ENCODE peak calls at places on chromosome X, in four cellular contexts. P, G, F and I are unnamed samples.

GRCh38 chrX:43970528-43970927 is 2.7 kb downstream of the NDP start:
- DNase-seq in P (no peak), G (peak; percentile 43), F (no peak), I (peak; percentile 57)

GRCh38 chrX:152988536-152989291 is 5.2 kb downstream of the PNMA5 start:
- DNase-seq in P (no peak), G (no peak), F (no peak), I (no peak)

GRCh38 chrX:106862972-106863688 is 40.0 kb downstream of the RIPPLY1 start:
- DNase-seq in P (no peak), G (peak; percentile 24), F (no peak), I (peak; percentile 61)

GRCh38 chrX:150967786-150968185 is 15.3 kb upstream of the HMGB3 start:
- DNase-seq in P (no peak), G (no peak), F (no peak), I (no peak)

GRCh38 chrX:15737957-15738685 is at the start of gene CA5B:
- DNase-seq in P (peak; percentile 95), G (peak; percentile 96), F (peak; percentile 99), I (peak; percentile 94)

GRCh38 chrX:129726307-129727111 is 12.3 kb upstream of the XPNPEP2 start:
- DNase-seq in P (no peak), G (peak; percentile 34), F (no peak), I (peak; percentile 82)

GRCh38 chrX:9825129-9825865 is 39.1 kb downstream of the SHROOM2 start:
- DNase-seq in P (no peak), G (no peak), F (no peak), I (no peak)

GRCh38 chrX:9373789-9374188 is 91.1 kb upstream of the TBL1X start:
- DNase-seq in P (no peak), G (no peak), F (no peak), I (no peak)

GRCh38 chrX:17744896-17745523 is 7.7 kb downstream of the SCML1 start:
- DNase-seq in P (no peak), G (no peak), F (no peak), I (peak; percentile 39)

GRCh38 chrX:121028419-121028818 is 19.0 kb upstream of the GLUD2 start:
- DNase-seq in P (no peak), G (no peak), F (no peak), I (no peak)

GRCh38 chrX:68822641-68823410 is 6.0 kb upstream of the EFNB1 start:
- DNase-seq in P (no peak), G (no peak), F (peak; percentile 85), I (peak; percentile 67)

GRCh38 chrX:19174401-19175025 is 52.2 kb upstream of the ADGRG2 start:
- DNase-seq in P (no peak), G (peak; percentile 71), F (no peak), I (peak; percentile 91)

GRCh38 chrX:1387141-1387776 is 4.7 kb downstream of the SLC25A6 start:
- DNase-seq in P (no peak), G (no peak), F (no peak), I (no peak)

GRCh38 chrX:19535481-19535880 is 20.2 kb upstream of the MAP3K15 start:
- DNase-seq in P (no peak), G (no peak), F (no peak), I (peak; percentile 43)

GRCh38 chrX:43703211-43703791 is 47.2 kb downstream of the MAOA start:
- DNase-seq in P (no peak), G (no peak), F (no peak), I (peak; percentile 81)

GRCh38 chrX:2614911-2615310 is 76.2 kb upstream of the CD99 start:
- DNase-seq in P (no peak), G (peak; percentile 43), F (no peak), I (peak; percentile 35)

GRCh38 chrX:39152106-39152649 is 350.9 kb downstream of the MID1IP1 start:
- DNase-seq in P (no peak), G (no peak), F (no peak), I (peak; percentile 33)

GRCh38 chrX:84168574-84168973 is 19.4 kb downstream of the RPS6KA6 start:
- DNase-seq in P (no peak), G (no peak), F (no peak), I (peak; percentile 53)

GRCh38 chrX:48509619-48510018 is 827 bp downstream of the PORCN start:
- DNase-seq in P (no peak), G (no peak), F (no peak), I (no peak)

GRCh38 chrX:17544831-17545230 is 169.8 kb downstream of the NHS start:
- DNase-seq in P (no peak), G (no peak), F (no peak), I (no peak)

GRCh38 chrX:100673397-100673953 is 29.5 kb downstream of the SRPX2 start:
- DNase-seq in P (no peak), G (peak; percentile 20), F (no peak), I (peak; percentile 34)

GRCh38 chrX:34849371-34849770 is 93.2 kb upstream of the FAM47B start:
- DNase-seq in P (no peak), G (peak; percentile 26), F (no peak), I (peak; percentile 26)

GRCh38 chrX:8868906-8869305 is 67.7 kb upstream of the FAM9A start:
- DNase-seq in P (no peak), G (peak; percentile 5), F (no peak), I (peak; percentile 57)

GRCh38 chrX:118360429-118361125 is 14.7 kb downstream of the WDR44 start:
- DNase-seq in P (no peak), G (peak; percentile 61), F (no peak), I (peak; percentile 31)

GRCh38 chrX:17412692-17413091 is 37.7 kb downstream of the NHS start:
- DNase-seq in P (no peak), G (peak; percentile 86), F (no peak), I (peak; percentile 94)

DNA sequence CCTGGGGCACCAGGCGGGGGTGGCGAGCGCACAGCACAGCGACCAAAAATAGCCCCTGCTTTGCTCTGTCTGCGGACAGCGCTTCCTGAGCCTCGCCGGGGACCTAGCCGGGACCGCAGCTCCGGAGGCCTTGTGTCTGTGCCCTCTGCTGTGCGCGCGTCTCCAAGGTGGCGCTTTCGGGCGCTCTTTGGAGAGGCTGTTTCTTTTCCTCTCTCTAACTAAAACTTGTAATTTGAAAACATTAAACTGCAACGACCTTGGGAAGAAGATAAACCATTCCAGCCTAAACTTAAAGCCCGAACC is 3.4 kb downstream of the ARX start:
- DNase-seq in P (no peak), G (no peak), F (no peak), I (no peak)
- TF ChIP-seq CTCF in P (no peak), G (no peak), F (no peak), I (no peak)

DNA sequence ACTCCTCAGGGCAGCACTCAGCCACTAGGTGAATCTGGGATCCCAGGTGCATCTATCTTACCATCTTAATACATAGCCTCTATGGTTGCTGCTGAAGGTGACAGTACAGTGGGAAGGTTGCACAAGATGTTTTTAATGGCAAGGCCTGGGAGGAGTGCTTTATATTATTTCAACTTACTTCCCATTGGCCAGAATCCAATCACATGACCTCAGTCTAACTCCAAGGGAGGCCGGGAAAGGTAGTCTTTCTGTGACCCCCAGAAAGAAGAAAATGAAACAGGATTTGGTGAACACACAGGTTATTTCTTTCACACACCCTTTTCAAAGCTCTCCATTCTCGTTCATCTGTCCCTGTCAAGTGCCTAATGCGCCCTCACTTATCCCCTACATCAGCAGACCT is 189.1 kb upstream of the ATP6AP2 start:
- DNase-seq in P (no peak), G (no peak), F (no peak), I (no peak)
- TF ChIP-seq CTCF in P (no peak), G (no peak), F (no peak), I (no peak)

DNA sequence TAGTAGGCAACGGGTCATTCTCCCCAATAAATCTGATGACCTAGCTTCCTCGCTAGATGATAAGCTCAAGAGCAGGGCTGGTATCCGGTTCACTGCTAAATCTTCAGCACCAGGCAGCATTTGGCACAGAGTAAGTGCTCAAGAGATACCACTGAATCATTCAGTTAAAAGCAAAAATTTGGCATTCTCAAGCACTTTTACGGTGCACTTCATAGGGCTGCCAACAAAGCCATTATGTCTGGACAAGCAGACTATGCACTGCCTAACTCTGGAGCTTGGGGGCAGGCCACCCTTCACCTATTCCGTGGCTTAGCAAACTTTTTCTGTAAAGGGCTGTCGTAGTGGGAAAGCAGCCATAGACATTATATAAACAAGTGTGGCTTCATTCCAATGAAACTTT is 23.8 kb upstream of the CXorf38 start:
- DNase-seq in P (no peak), G (no peak), F (no peak), I (no peak)
- TF ChIP-seq CTCF in P (no peak), G (no peak), F (no peak), I (no peak)

GRCh38 chrX:54824195-54824594 is 16.6 kb downstream of the MAGED2 start:
- DNase-seq in P (no peak), G (no peak), F (no peak), I (peak; percentile 8)

GRCh38 chrX:54824722-54825121 is 17.2 kb downstream of the MAGED2 start:
- DNase-seq in P (no peak), G (no peak), F (no peak), I (no peak)

GRCh38 chrX:54826598-54826997 is 19.1 kb downstream of the MAGED2 start:
- DNase-seq in P (no peak), G (no peak), F (no peak), I (no peak)

GRCh38 chrX:54821310-54821709 is 13.8 kb downstream of the MAGED2 start:
- DNase-seq in P (no peak), G (no peak), F (peak; percentile 64), I (no peak)

GRCh38 chrX:54825716-54826428 is 18.3 kb downstream of the MAGED2 start:
- DNase-seq in P (peak; percentile 24), G (peak; percentile 65), F (no peak), I (peak; percentile 41)
- TF ChIP-seq CTCF in P (peak; percentile 30), G (no peak), F (no peak), I (peak; percentile 34)

GRCh38 chrX:79413009-79413408 is 45.9 kb upstream of the ITM2A start:
- DNase-seq in P (no peak), G (peak; percentile 7), F (no peak), I (peak; percentile 39)
- TF ChIP-seq CTCF in P (peak; percentile 54), G (peak; percentile 39), F (no peak), I (peak; percentile 62)

GRCh38 chrX:115957862-115958490 is 212.6 kb upstream of the AGTR2 start:
- DNase-seq in P (no peak), G (no peak), F (no peak), I (peak; percentile 62)

GRCh38 chrX:115960440-115961084 is 210.0 kb upstream of the AGTR2 start:
- DNase-seq in P (no peak), G (peak; percentile 65), F (no peak), I (peak; percentile 25)

DNA sequence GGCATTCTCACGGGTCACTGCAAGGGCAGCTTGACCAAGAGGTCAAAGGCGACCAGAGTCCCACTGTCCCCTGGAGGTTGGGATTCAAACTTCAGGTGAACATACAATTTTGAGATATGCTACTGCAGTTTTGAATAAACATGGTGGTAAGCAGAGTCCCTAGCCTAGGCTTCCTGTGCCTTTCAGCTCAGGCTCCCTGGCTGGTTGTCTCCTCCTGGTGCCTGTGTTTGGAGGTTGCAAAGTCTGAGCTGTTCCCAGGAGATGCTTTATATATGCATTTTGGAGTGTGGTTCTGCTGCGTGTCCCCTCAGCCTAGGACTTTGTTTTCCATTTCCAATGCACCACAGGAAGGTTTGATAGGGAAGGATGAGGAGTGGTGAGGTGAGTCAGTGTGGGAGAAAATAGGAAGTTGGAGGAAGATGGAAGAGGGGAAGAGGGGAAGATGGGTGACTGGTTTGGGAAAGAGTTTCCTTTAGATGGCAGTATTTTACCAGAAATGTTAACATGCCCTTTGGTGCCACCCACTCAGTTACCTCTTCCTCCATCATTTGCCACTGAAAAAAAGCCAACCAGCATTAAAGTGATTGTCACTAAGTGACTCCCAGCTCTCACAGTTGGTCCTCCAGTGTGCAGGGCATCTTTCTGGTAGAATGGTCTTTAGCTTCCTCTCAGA is 211.7 kb upstream of the AGTR2 start:
- DNase-seq in P (no peak), G (peak; percentile 27), F (no peak), I (peak; percentile 64)
- TF ChIP-seq CTCF in P (no peak), G (peak; percentile 3), F (no peak), I (peak; percentile 53)